ENCODE peak calls at places on chromosomes 16 and 17, in six cellular contexts. One of them, this sample, is unnamed.

GRCh38 chr17:4529533-4530152 is 25.5 kb downstream of the MYBBP1A start:
- DNase-seq in DMS53: no peak
- DNase-seq in WTC11: no peak
- DNase-seq in heart left ventricle: no peak
- DNase-seq in PC-3: no peak
- DNase-seq in activated gamma-delta T cell treated with anti-CD3 and anti-CD28 coated beads, Interleukin-2, amount 50 U/mL, for 16 hours: no peak
- DNase-seq in this sample: no peak

GRCh38 chr17:3750926-3751325 is 27.2 kb downstream of the HASPIN start:
- DNase-seq in DMS53: no peak
- DNase-seq in WTC11: no peak
- DNase-seq in heart left ventricle: no peak
- DNase-seq in PC-3: no peak
- DNase-seq in activated gamma-delta T cell treated with anti-CD3 and anti-CD28 coated beads, Interleukin-2, amount 50 U/mL, for 16 hours: peak
- DNase-seq in this sample: no peak

GRCh38 chr16:12176051-12176450 is 199.5 kb downstream of the SNX29 start:
- DNase-seq in DMS53: no peak
- DNase-seq in WTC11: no peak
- DNase-seq in heart left ventricle: no peak
- DNase-seq in PC-3: no peak
- DNase-seq in activated gamma-delta T cell treated with anti-CD3 and anti-CD28 coated beads, Interleukin-2, amount 50 U/mL, for 16 hours: no peak
- DNase-seq in this sample: no peak

GRCh38 chr16:80500116-80500859 is 40.5 kb upstream of the DYNLRB2 start:
- DNase-seq in DMS53: peak
- DNase-seq in WTC11: no peak
- DNase-seq in heart left ventricle: no peak
- DNase-seq in PC-3: no peak
- DNase-seq in activated gamma-delta T cell treated with anti-CD3 and anti-CD28 coated beads, Interleukin-2, amount 50 U/mL, for 16 hours: no peak
- DNase-seq in this sample: no peak

GRCh38 chr17:76373481-76373825 is 11.0 kb upstream of the SPHK1 start:
- DNase-seq in DMS53: no peak
- DNase-seq in WTC11: no peak
- DNase-seq in heart left ventricle: no peak
- DNase-seq in PC-3: no peak
- DNase-seq in activated gamma-delta T cell treated with anti-CD3 and anti-CD28 coated beads, Interleukin-2, amount 50 U/mL, for 16 hours: no peak
- DNase-seq in this sample: no peak

GRCh38 chr16:13153696-13154095 is 252.3 kb downstream of the SHISA9 start:
- DNase-seq in DMS53: no peak
- DNase-seq in WTC11: no peak
- DNase-seq in heart left ventricle: no peak
- DNase-seq in PC-3: no peak
- DNase-seq in activated gamma-delta T cell treated with anti-CD3 and anti-CD28 coated beads, Interleukin-2, amount 50 U/mL, for 16 hours: no peak
- DNase-seq in this sample: no peak

GRCh38 chr17:13162361-13162760 is 144.5 kb upstream of the ELAC2 start:
- DNase-seq in DMS53: no peak
- DNase-seq in WTC11: no peak
- DNase-seq in heart left ventricle: no peak
- DNase-seq in PC-3: no peak
- DNase-seq in activated gamma-delta T cell treated with anti-CD3 and anti-CD28 coated beads, Interleukin-2, amount 50 U/mL, for 16 hours: no peak
- DNase-seq in this sample: no peak

GRCh38 chr16:1929105-1929504 is 10.9 kb upstream of the HS3ST6 start:
- DNase-seq in DMS53: peak
- DNase-seq in WTC11: no peak
- DNase-seq in heart left ventricle: peak
- DNase-seq in PC-3: no peak
- DNase-seq in activated gamma-delta T cell treated with anti-CD3 and anti-CD28 coated beads, Interleukin-2, amount 50 U/mL, for 16 hours: no peak
- DNase-seq in this sample: no peak

GRCh38 chr17:69581061-69581955 is 166.8 kb downstream of the MAP2K6 start:
- DNase-seq in DMS53: no peak
- DNase-seq in WTC11: no peak
- DNase-seq in heart left ventricle: no peak
- DNase-seq in PC-3: no peak
- DNase-seq in activated gamma-delta T cell treated with anti-CD3 and anti-CD28 coated beads, Interleukin-2, amount 50 U/mL, for 16 hours: no peak
- DNase-seq in this sample: no peak

GRCh38 chr17:79101111-79101673 is 26.6 kb downstream of the ENGASE start:
- DNase-seq in DMS53: no peak
- DNase-seq in WTC11: no peak
- DNase-seq in heart left ventricle: no peak
- DNase-seq in PC-3: no peak
- DNase-seq in activated gamma-delta T cell treated with anti-CD3 and anti-CD28 coated beads, Interleukin-2, amount 50 U/mL, for 16 hours: no peak
- DNase-seq in this sample: no peak

This sample was measured in ascending aorta.